ENCODE peak calls at places on chromosomes 1 and 21, in six cellular contexts. X is GM12878, O is mammary epithelial cell, B is GM23338, T is endothelial cell of umbilical vein, I is neural progenitor cell. J is an unnamed sample.

GRCh38 chr1:57719274-57719673 is 295.4 kb upstream of the DAB1 start:
- DNase-seq in X (no peak), B (no peak), O (no peak), T (no peak), I (no peak), J (no peak)

GRCh38 chr21:38817371-38818335 is 11.9 kb downstream of the ETS2 start:
- DNase-seq in T (no peak), O (peak; percentile 81), B (no peak), X (no peak), I (no peak), J (no peak)

GRCh38 chr21:45244799-45245340 is 42.8 kb downstream of the POFUT2 start:
- DNase-seq in X (no peak), I (no peak), T (no peak), O (no peak), B (no peak), J (no peak)

GRCh38 chr1:31413405-31414005 is 492 bp downstream of the SERINC2 start:
- DNase-seq in O (peak; percentile 53), B (peak; percentile 43), X (no peak), I (peak; percentile 70), T (peak; percentile 44), J (peak; percentile 85)

GRCh38 chr1:110390096-110390495 is 730 bp downstream of the SLC16A4 start:
- DNase-seq in I (peak; percentile 3), O (peak; percentile 76), B (peak; percentile 61), X (no peak), T (peak; percentile 37), J (peak; percentile 62)

GRCh38 chr1:233256789-233257188 is 38.7 kb downstream of the PCNX2 start:
- DNase-seq in O (no peak), X (no peak), I (no peak), B (no peak), T (no peak), J (no peak)

GRCh38 chr1:73065585-73065984 is 783.2 kb upstream of the NEGR1 start:
- DNase-seq in O (no peak), I (peak; percentile 84), T (no peak), B (peak; percentile 73), X (no peak), J (peak; percentile 61)

GRCh38 chr1:47388548-47389238 is 27.4 kb upstream of the FOXE3 start:
- DNase-seq in T (peak; percentile 68), O (peak; percentile 56), X (no peak), B (peak; percentile 83), I (peak; percentile 80), J (peak; percentile 73)

GRCh38 chr1:20199410-20199809 is 13.1 kb upstream of the PLA2G2C start:
- DNase-seq in T (no peak), I (no peak), B (no peak), O (peak; percentile 78), X (no peak), J (peak; percentile 61)

GRCh38 chr21:44818636-44819011 is 762 bp upstream of the SUMO3 start:
- DNase-seq in B (peak; percentile 47), X (no peak), O (no peak), I (no peak), T (no peak), J (no peak)

GRCh38 chr1:48679868-48680267 is 96.8 kb downstream of the BEND5 start:
- DNase-seq in O (no peak), B (no peak), X (no peak), I (no peak), T (no peak), J (no peak)

GRCh38 chr1:184789899-184790298 is 35.2 kb upstream of the EDEM3 start:
- DNase-seq in X (no peak), O (no peak), T (no peak), B (peak; percentile 6), I (no peak), J (no peak)

GRCh38 chr1:48488721-48489120 is 16.7 kb upstream of the SPATA6 start:
- DNase-seq in O (no peak), I (no peak), X (no peak), B (no peak), T (no peak), J (no peak)

GRCh38 chr21:39676054-39676771 is 63.5 kb downstream of the B3GALT5 start:
- DNase-seq in T (no peak), B (no peak), I (peak; percentile 32), X (peak; percentile 51), O (peak; percentile 85), J (peak; percentile 73)

GRCh38 chr1:31683997-31684396 is 19.8 kb downstream of the COL16A1 start:
- DNase-seq in X (no peak), I (peak; percentile 45), O (no peak), B (peak; percentile 77), T (no peak), J (no peak)

GRCh38 chr1:214427871-214428277 is 123.5 kb downstream of the PTPN14 start:
- DNase-seq in O (peak; percentile 99), I (no peak), X (peak; percentile 80), B (peak; percentile 50), T (peak; percentile 81), J (no peak)

GRCh38 chr1:157478030-157478429 is 74.3 kb downstream of the FCRL5 start:
- DNase-seq in T (no peak), B (no peak), X (no peak), O (no peak), I (no peak), J (no peak)
- H3K79me2 ChIP-seq in T (no peaks in the 10 kb centered on the region), B (no peaks in the 10 kb centered on the region), X (no peaks in the 10 kb centered on the region), O (no peaks in the 10 kb centered on the region), I (no peaks in the 10 kb centered on the region), J (no peaks in the 10 kb centered on the region)

GRCh38 chr1:114671939-114672275 is 2.1 kb upstream of the DENND2C start:
- DNase-seq in B (no peak), T (no peak), X (no peak), I (no peak), O (no peak), J (no peak)

GRCh38 chr1:114668784-114669561 is 876 bp downstream of the DENND2C start:
- DNase-seq in O (peak; percentile 76), B (peak; percentile 28), I (no peak), X (no peak), T (no peak), J (peak; percentile 18)

GRCh38 chr1:114671011-114671938 is 1.4 kb upstream of the DENND2C start:
- DNase-seq in I (no peak), O (peak; percentile 36), B (no peak), X (no peak), T (peak; percentile 30), J (no peak)

GRCh38 chr1:114669562-114670082 is at the start of gene DENND2C:
- DNase-seq in B (peak; percentile 82), X (no peak), O (no peak), I (peak; percentile 85), T (no peak), J (no peak)

GRCh38 chr1:114670083-114671010 is 498 bp upstream of the DENND2C start:
- DNase-seq in B (peak; percentile 95), T (peak; percentile 91), I (peak; percentile 96), X (peak; percentile 33), O (peak; percentile 97), J (peak; percentile 96)
- TF ChIP-seq CTCF in B (no peak), T (no peak), I (no peak), X (no peak), O (no peak), J (peak; percentile 7)

DNA sequence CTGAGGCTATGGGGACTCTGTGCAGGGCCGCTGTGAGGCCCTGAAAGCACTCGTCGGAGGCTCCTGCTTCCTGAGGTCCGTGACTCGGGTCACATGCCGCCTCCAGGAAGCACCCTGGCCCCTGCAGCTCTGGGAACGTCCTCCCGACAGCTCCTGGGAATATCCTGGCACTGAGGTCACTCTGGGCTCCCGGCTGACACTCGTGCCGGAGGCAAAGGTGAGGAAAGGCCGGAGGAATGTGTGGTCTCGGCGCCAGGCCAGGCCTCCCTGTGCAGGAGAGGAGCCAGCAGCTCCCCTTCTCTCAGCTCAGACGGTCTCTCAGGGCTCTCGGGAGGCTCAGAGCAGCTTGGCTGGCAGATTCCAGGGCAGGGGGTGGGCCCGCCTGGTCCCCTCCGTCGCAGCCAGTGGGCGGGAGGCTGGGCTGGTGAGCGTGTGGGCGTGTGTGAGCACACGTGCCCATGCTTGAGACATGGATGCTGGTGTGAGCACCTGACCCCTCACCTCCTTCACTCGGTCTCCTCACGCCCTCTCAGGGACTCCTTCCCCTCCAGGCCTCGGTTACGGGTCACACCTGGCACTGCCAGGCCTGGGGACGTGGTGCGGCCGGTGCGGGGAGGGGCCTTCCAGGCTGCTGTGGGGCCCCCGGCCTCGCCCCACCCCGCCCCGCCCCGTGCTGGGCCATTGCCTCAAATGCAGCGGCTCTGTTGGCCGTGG is 5.5 kb upstream of the RNF223 start:
- DNase-seq in I (peak; percentile 80), T (peak; percentile 59), X (no peak), O (peak; percentile 91), B (peak; percentile 77), J (peak; percentile 93)
- H3K4me3 ChIP-seq in I (peak overlapping the region; percentile 36), T (no peak overlapping the region), X (peak overlapping the region; percentile 42), O (peak overlapping the region; percentile 6), B (peak overlapping the region; percentile 55), J (no peak overlapping the region)

DNA sequence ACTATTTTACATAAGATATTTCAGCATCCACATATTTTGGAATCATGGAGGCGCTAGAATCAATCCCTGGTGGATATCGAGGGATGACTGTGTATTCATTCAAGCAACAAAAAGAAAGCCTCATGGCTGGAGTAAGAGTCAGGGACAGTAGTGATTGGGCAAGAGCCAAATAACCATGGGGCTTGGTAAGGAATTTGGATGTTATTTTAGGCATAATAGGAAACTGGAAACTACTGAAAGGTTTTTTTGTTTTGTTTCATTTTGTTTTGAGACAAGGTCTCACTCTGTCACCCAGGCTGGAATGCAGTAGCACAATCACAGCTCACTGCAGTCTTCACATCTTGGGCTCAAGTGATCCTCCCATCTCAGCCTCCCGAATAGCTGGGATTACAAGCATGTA is 33.8 kb upstream of the EYA3 start:
- DNase-seq in X (no peak), I (no peak), O (no peak), T (no peak), B (no peak), J (no peak)
- H3K79me2 ChIP-seq in X (no peaks in the 10 kb centered on the region), I (no peaks in the 10 kb centered on the region), O (no peaks in the 10 kb centered on the region), T (no peaks in the 10 kb centered on the region), B (no peaks in the 10 kb centered on the region), J (no peaks in the 10 kb centered on the region)

GRCh38 chr1:223142795-223143759 is at the start of gene TLR5:
- DNase-seq in B (peak; percentile 90), O (peak; percentile 63), I (peak; percentile 91), T (peak; percentile 79), X (peak; percentile 12), J (peak; percentile 90)

GRCh38 chr1:223142269-223142668 is 779 bp downstream of the TLR5 start:
- DNase-seq in O (no peak), I (no peak), B (no peak), T (no peak), X (no peak), J (no peak)

GRCh38 chr1:223144914-223145313 is 1.9 kb upstream of the TLR5 start:
- DNase-seq in T (no peak), O (no peak), X (no peak), B (no peak), I (no peak), J (no peak)

GRCh38 chr1:223144431-223144830 is 1.4 kb upstream of the TLR5 start:
- DNase-seq in O (no peak), B (no peak), I (no peak), X (no peak), T (no peak), J (no peak)

GRCh38 chr1:223143760-223144248 is 756 bp upstream of the TLR5 start:
- DNase-seq in B (no peak), O (no peak), I (no peak), X (peak; percentile 21), T (no peak), J (peak; percentile 48)
- TF ChIP-seq CTCF in B (no peak), O (no peak), I (no peak), X (no peak), T (no peak), J (no peak)

J was measured in hepatocyte.